ENCODE peak calls at places on chromosomes 16 and 17, in ten cellular contexts. V is AG09309, E is MM.1S, J is tibial artery, G is IMR-90, M is psoas muscle, H is cardiac muscle cell, D is suprapubic skin, R is AG04450, O is WERI-Rb-1. A is an unnamed sample.

GRCh38 chr16:77273-77806 is 685 bp upstream of the MPG start:
- DNase-seq in V (no peak), E (peak), J (peak), G (peak), M (peak), H (peak), D (no peak), R (no peak), O (peak), A (peak)

GRCh38 chr16:23729503-23730424 is 16.7 kb upstream of the ERN2 start:
- DNase-seq in V (no peak), E (no peak), J (no peak), G (peak), M (no peak), H (no peak), D (no peak), R (peak), O (peak), A (peak)

GRCh38 chr16:69754143-69754468 is 620 bp downstream of the NOB1 start:
- DNase-seq in V (no peak), E (no peak), J (no peak), G (no peak), M (no peak), H (no peak), D (no peak), R (no peak), O (no peak), A (no peak)

GRCh38 chr16:12091569-12092346 is 115.2 kb downstream of the SNX29 start:
- DNase-seq in V (no peak), E (no peak), J (peak), G (no peak), M (no peak), H (no peak), D (peak), R (no peak), O (no peak), A (no peak)

GRCh38 chr16:11303405-11304138 is 22.4 kb upstream of the PRM1 start:
- DNase-seq in V (no peak), E (no peak), J (no peak), G (no peak), M (no peak), H (no peak), D (no peak), R (no peak), O (no peak), A (no peak)

GRCh38 chr16:50683689-50684374 is 2.7 kb upstream of the SNX20 start:
- DNase-seq in V (no peak), E (peak), J (peak), G (no peak), M (no peak), H (no peak), D (no peak), R (no peak), O (no peak), A (no peak)

GRCh38 chr16:67873435-67874146 is 739 bp downstream of the EDC4 start:
- DNase-seq in V (no peak), E (no peak), J (no peak), G (peak), M (no peak), H (peak), D (no peak), R (no peak), O (no peak), A (no peak)

GRCh38 chr16:56191807-56192643 is 736 bp downstream of the GNAO1 start:
- DNase-seq in V (no peak), E (no peak), J (no peak), G (no peak), M (peak), H (no peak), D (no peak), R (no peak), O (no peak), A (no peak)

GRCh38 chr16:88323041-88323440 is 59.7 kb upstream of the ZNF469 start:
- DNase-seq in V (no peak), E (no peak), J (no peak), G (no peak), M (no peak), H (no peak), D (no peak), R (no peak), O (no peak), A (no peak)

GRCh38 chr16:58454856-58455255 is 45.1 kb upstream of the NDRG4 start:
- DNase-seq in V (no peak), E (no peak), J (no peak), G (no peak), M (no peak), H (no peak), D (no peak), R (no peak), O (no peak), A (no peak)

GRCh38 chr16:75555707-75556512 is at the start of gene TMEM231:
- DNase-seq in V (peak), E (peak), J (peak), G (peak), M (peak), H (peak), D (peak), R (peak), O (peak), A (peak)

GRCh38 chr16:52283581-52284375 is 263.2 kb downstream of the TOX3 start:
- DNase-seq in V (no peak), E (no peak), J (no peak), G (no peak), M (no peak), H (no peak), D (no peak), R (no peak), O (no peak), A (no peak)

GRCh38 chr16:29858149-29858899 is 4.7 kb downstream of the CDIPT start:
- DNase-seq in V (no peak), E (no peak), J (peak), G (no peak), M (no peak), H (no peak), D (no peak), R (no peak), O (no peak), A (no peak)

GRCh38 chr16:57265850-57266530 is 18.5 kb downstream of the PLLP start:
- DNase-seq in V (no peak), E (no peak), J (peak), G (no peak), M (peak), H (no peak), D (no peak), R (no peak), O (no peak), A (no peak)

GRCh38 chr16:55539488-55539887 is 27.0 kb upstream of the CAPNS2 start:
- DNase-seq in V (no peak), E (no peak), J (no peak), G (no peak), M (no peak), H (no peak), D (no peak), R (no peak), O (no peak), A (no peak)

GRCh38 chr17:9522074-9522473 is 53.5 kb downstream of the STX8 start:
- DNase-seq in V (no peak), E (peak), J (no peak), G (peak), M (no peak), H (peak), D (no peak), R (peak), O (peak), A (no peak)

GRCh38 chr16:12406158-12406557 is 397.5 kb downstream of the CPPED1 start:
- DNase-seq in V (no peak), E (no peak), J (no peak), G (no peak), M (no peak), H (no peak), D (no peak), R (no peak), O (no peak), A (no peak)

GRCh38 chr17:70169707-70170597 is 620 bp downstream of the KCNJ2 start:
- DNase-seq in V (peak), E (no peak), J (no peak), G (peak), M (peak), H (peak), D (no peak), R (no peak), O (no peak), A (no peak)

GRCh38 chr17:50558955-50559614 is 1.4 kb upstream of the CACNA1G start:
- DNase-seq in V (no peak), E (no peak), J (no peak), G (no peak), M (no peak), H (peak), D (no peak), R (no peak), O (peak), A (no peak)

GRCh38 chr16:25189305-25189704 is 27.4 kb upstream of the AQP8 start:
- DNase-seq in V (no peak), E (no peak), J (no peak), G (no peak), M (no peak), H (no peak), D (peak), R (no peak), O (no peak), A (no peak)

GRCh38 chr16:84239910-84240309 is at the start of gene KCNG4:
- DNase-seq in V (no peak), E (no peak), J (no peak), G (no peak), M (no peak), H (no peak), D (no peak), R (no peak), O (peak), A (no peak)

GRCh38 chr16:81175325-81175891 is 63.1 kb upstream of the BCO1 start:
- DNase-seq in V (peak), E (no peak), J (no peak), G (peak), M (no peak), H (no peak), D (no peak), R (peak), O (no peak), A (no peak)

GRCh38 chr17:76370261-76370993 is 14.0 kb upstream of the SPHK1 start:
- DNase-seq in V (peak), E (no peak), J (peak), G (peak), M (peak), H (no peak), D (no peak), R (peak), O (no peak), A (no peak)

GRCh38 chr16:52439171-52439701 is 107.7 kb downstream of the TOX3 start:
- DNase-seq in V (no peak), E (no peak), J (no peak), G (no peak), M (no peak), H (no peak), D (no peak), R (no peak), O (no peak), A (no peak)

DNA sequence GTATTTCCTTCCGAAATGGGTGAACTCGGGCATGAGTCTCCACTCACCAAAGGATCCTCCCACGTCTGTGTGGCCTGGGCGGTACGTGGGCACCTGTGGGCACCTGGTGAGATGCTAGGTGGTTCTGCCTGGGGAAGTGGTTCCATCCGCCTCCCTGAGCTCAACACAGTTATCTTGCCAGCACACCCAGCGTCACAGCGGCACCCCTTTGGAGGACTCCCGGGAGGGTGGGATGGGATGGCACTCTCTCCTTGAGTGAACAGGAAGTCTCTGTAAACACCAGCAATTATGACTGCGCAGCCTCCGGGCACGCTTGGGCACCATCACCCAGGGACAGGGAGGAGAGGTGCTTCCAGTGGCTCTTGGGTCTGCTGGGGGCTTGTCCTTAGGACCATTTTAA is 29.8 kb downstream of the COX4I1 start:
- DNase-seq in V (no peak), E (no peak), J (no peak), G (no peak), M (no peak), H (no peak), D (no peak), R (no peak), O (no peak), A (no peak)
- TF ChIP-seq CTCF in V (no peak), E (no peak), J (no peak), G (no peak), M (no peak), H (no peak), D (no peak), R (no peak), O (no peak), A (no peak)

GRCh38 chr16:34054137-34054536 is 594.7 kb downstream of the TP53TG3F start:
- DNase-seq in V (no peak), E (no peak), J (no peak), G (no peak), M (no peak), H (no peak), D (no peak), R (no peak), O (no peak), A (no peak)
- TF ChIP-seq CTCF in V (no peak), E (no peak), J (no peak), G (no peak), M (no peak), H (no peak), D (no peak), R (no peak), O (no peak), A (no peak)

DNA sequence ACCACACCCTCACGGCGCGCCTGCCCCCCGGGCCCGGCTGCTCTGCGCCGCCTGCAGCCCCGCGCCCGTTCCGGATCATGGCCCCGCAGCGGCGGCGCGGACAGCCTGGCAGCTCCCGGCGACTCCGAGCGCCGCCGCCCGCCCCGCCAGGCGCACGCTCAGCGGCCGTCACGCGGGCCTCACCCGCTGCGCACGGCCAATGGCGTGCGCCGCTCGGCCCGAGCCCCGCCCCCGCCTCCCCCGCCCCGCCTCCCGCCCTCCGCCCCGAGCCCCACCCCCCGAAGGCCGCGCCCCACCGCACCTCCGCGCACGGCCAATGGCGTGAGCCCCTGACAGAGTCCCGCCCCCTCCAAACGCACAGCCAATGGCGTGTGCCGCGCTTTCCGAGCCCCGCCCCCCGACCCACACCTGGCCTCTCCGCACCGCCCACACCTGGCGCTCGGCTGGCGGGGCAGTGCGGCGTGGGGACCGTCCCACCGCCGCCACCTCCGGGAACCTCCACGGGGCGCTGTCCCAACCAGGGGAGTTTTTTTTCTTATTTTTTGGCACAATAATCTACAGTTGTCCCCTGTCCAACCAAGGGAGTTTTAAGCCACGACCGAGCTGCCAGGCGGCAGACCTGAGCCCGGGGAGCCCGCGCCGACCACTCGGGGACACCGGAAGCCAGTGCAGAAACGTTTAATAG is at the start of gene PCYT2:
- DNase-seq in V (peak), E (peak), J (peak), G (peak), M (peak), H (peak), D (peak), R (peak), O (peak), A (peak)
- TF ChIP-seq CTCF in V (no peak), E (peak), J (no peak), G (no peak), M (no peak), H (no peak), D (peak), R (no peak), O (no peak), A (peak)

GRCh38 chr16:3056336-3057180 is 8.9 kb upstream of the IL32 start:
- DNase-seq in V (no peak), E (no peak), J (no peak), G (no peak), M (no peak), H (no peak), D (no peak), R (no peak), O (no peak), A (no peak)

GRCh38 chr16:3059041-3059722 is 6.3 kb upstream of the IL32 start:
- DNase-seq in V (peak), E (peak), J (peak), G (peak), M (peak), H (peak), D (peak), R (peak), O (peak), A (peak)

GRCh38 chr16:3059723-3060242 is 5.7 kb upstream of the IL32 start:
- DNase-seq in V (no peak), E (no peak), J (no peak), G (no peak), M (no peak), H (no peak), D (no peak), R (no peak), O (no peak), A (no peak)

GRCh38 chr16:3057181-3058166 is 8.0 kb upstream of the IL32 start:
- DNase-seq in V (no peak), E (no peak), J (no peak), G (no peak), M (no peak), H (no peak), D (no peak), R (no peak), O (no peak), A (no peak)

DNA sequence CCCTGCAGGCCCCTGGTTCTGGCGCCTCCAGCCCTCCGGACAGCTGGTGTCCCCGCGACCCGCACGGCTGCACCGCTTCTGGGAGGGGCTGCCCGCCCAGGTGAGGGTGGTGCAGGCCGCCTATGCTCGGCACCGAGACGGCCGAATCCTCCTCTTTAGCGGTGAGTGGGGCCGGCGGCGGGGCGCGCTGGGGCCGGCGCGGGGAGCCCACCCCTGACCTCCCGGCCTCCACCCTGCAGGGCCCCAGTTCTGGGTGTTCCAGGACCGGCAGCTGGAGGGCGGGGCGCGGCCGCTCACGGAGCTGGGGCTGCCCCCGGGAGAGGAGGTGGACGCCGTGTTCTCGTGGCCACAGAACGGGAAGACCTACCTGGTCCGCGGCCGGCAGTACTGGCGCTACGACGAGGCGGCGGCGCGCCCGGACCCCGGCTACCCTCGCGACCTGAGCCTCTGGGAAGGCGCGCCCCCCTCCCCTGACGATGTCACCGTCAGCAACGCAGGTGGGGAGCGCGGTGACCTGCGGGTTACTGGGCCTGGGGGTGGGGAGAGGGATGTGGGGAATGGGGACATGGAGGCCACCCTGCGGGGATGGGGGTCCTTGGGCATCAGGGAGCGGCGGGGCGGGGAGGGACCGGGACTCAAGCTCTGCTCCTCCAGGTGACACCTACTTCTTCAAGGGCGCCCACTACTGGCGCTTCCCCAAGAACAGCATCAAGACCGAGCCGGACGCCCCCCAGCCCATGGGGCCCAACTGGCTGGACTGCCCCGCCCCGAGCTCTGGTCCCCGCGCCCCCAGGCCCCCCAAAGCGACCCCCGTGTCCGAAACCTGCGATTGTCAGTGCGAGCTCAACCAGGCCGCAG is 7.0 kb upstream of the IL32 start:
- DNase-seq in V (no peak), E (peak), J (no peak), G (no peak), M (no peak), H (peak), D (no peak), R (no peak), O (peak), A (peak)
- TF ChIP-seq CTCF in V (peak), E (no peak), J (no peak), G (no peak), M (no peak), H (no peak), D (no peak), R (no peak), O (peak), A (no peak)